ENCODE peak calls at places on chromosomes 2 and 18, in five cellular contexts. K is fibroblast of pulmonary artery, D is fibroblast of lung, N is fibroblast of the aortic adventitia, C is endodermal cell. G is an unnamed sample.

GRCh38 chr2:241088791-241089732 is 13.0 kb downstream of the MTERF4 start:
- DNase-seq in K (no peak), D (no peak), N (no peak), C (no peak), G (no peak)

GRCh38 chr2:191222507-191222906 is 22.7 kb upstream of the MYO1B start:
- DNase-seq in K (peak; percentile 36), D (no peak), N (peak; percentile 75), C (no peak), G (no peak)

GRCh38 chr18:26089247-26090129 is 925 bp downstream of the SS18 start:
- DNase-seq in K (peak; percentile 46), D (peak; percentile 49), N (peak; percentile 48), C (no peak), G (peak; percentile 16)

GRCh38 chr2:32947484-32948143 is 861 bp downstream of the LTBP1 start:
- DNase-seq in K (peak; percentile 58), D (peak; percentile 62), N (peak; percentile 59), C (peak; percentile 89), G (no peak)

GRCh38 chr2:129699781-129700573 is 279.5 kb upstream of the RAB6C start:
- DNase-seq in K (no peak), D (no peak), N (no peak), C (no peak), G (no peak)

GRCh38 chr2:195674491-195675226 is 17.6 kb downstream of the SLC39A10 start:
- DNase-seq in K (peak; percentile 37), D (peak; percentile 44), N (peak; percentile 18), C (no peak), G (no peak)

GRCh38 chr18:12048827-12049175 is 44.8 kb upstream of the ANKRD62 start:
- DNase-seq in K (peak; percentile 35), D (peak; percentile 63), N (peak; percentile 57), C (no peak), G (no peak)

GRCh38 chr18:9684901-9685738 is 23.0 kb upstream of the RAB31 start:
- DNase-seq in K (peak; percentile 72), D (peak; percentile 77), N (peak; percentile 77), C (no peak), G (no peak)

GRCh38 chr2:238974510-238975166 is 126.8 kb downstream of the TWIST2 start:
- DNase-seq in K (peak; percentile 94), D (peak; percentile 94), N (peak; percentile 97), C (peak; percentile 80), G (no peak)

GRCh38 chr2:47653909-47654789 is 128.8 kb upstream of the MSH6 start:
- DNase-seq in K (peak; percentile 62), D (peak; percentile 11), N (no peak), C (peak; percentile 84), G (no peak)

GRCh38 chr18:75041586-75041985 is 167.4 kb downstream of the PTGR3 start:
- DNase-seq in K (peak; percentile 46), D (peak; percentile 54), N (peak; percentile 53), C (no peak), G (no peak)

GRCh38 chr18:52341617-52342381 is 1.8 kb downstream of the DCC start:
- DNase-seq in K (peak; percentile 10), D (peak; percentile 29), N (no peak), C (peak; percentile 80), G (no peak)

GRCh38 chr18:52340466-52341378 is 725 bp downstream of the DCC start:
- DNase-seq in K (peak; percentile 2), D (peak; percentile 21), N (no peak), C (no peak), G (no peak)

GRCh38 chr18:52337286-52337685 is 2.7 kb upstream of the DCC start:
- DNase-seq in K (peak; percentile 32), D (peak; percentile 21), N (no peak), C (no peak), G (no peak)

GRCh38 chr18:52343138-52343537 is 3.1 kb downstream of the DCC start:
- DNase-seq in K (peak; percentile 1), D (peak; percentile 28), N (no peak), C (no peak), G (no peak)

GRCh38 chr18:52339891-52340371 is at the start of gene DCC:
- DNase-seq in K (peak; percentile 61), D (peak; percentile 71), N (peak; percentile 21), C (peak; percentile 88), G (no peak)
- H3K4me3 ChIP-seq in K (peak within 1 kb of the TSS; percentile 28), D (peak within 1 kb of the TSS; percentile 44), N (no peak within 1 kb of the TSS), C (peak within 1 kb of the TSS; percentile 78), G (no peak within 1 kb of the TSS)

DNA sequence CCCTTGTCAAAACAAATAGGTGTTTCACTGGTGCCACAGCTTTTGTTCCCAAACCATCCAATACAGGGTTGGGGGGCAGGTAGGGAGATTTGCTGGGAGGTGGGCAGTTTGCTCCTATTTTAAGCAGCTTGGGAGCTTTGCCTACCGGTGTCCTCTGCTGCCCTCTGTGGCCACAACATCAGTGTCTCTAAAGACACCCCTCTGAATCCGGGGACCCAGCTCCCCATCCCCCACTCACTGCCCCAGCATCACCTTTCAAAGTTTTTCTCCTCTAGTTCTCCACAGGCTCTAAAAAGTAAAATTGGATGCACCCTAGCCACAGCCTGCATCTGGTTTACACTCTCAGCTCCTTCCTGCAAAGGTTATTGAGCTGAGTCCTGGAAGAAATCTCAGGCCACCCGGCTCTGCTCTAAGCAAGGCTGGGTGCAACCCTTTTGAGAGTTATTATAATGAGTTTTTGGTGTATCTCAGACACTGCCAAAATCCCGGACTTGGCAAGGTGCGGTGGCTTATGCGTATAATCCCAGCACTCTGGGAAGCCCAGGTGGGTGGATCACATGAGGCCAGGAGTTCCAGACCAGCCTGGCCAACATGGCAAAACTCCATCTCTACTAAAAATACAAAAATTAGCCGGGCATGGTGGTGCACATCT is 2.9 kb upstream of the EPAS1 start:
- DNase-seq in K (peak; percentile 37), D (no peak), N (no peak), C (peak; percentile 81), G (no peak)
- TF ChIP-seq CTCF in K (peak; percentile 44), D (peak; percentile 30), N (peak; percentile 27), C (peak; percentile 78), G (peak; percentile 23)

DNA sequence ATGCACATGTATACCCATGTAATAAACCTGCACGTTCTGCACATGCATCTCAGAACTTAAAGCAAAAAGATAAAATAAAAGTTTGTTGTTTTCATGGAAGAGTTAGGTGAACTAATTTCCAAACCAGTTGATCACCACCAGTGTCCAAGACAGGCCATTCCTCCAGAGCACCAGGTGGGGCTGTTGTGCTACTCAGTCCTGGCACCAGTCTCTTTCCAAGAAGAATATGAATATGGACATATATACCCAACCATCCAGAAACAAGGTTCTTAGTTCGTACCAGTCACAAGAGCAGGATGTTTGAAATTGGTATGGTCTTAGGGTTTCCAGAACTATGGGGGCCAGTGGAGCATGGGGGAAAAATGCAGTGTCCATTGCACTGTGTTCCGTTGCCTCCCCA is 17.2 kb upstream of the TNP1 start:
- DNase-seq in K (peak; percentile 3), D (no peak), N (no peak), C (no peak), G (no peak)
- H3K4me3 ChIP-seq in K (no peak overlapping the region), D (no peak overlapping the region), N (no peak overlapping the region), C (no peak overlapping the region), G (no peak overlapping the region)

GRCh38 chr2:236503100-236503499 is 66.5 kb upstream of the ACKR3 start:
- DNase-seq in K (no peak), D (no peak), N (no peak), C (peak; percentile 70), G (no peak)
- TF ChIP-seq CTCF in K (no peak), D (no peak), N (peak; percentile 27), C (peak; percentile 66), G (peak; percentile 36)

GRCh38 chr2:60883896-60884295 is 2.5 kb downstream of the REL start:
- DNase-seq in K (no peak), D (no peak), N (peak; percentile 8), C (no peak), G (no peak)

GRCh38 chr2:60886962-60887361 is 5.6 kb downstream of the REL start:
- DNase-seq in K (peak; percentile 31), D (no peak), N (peak; percentile 9), C (no peak), G (no peak)

GRCh38 chr2:60885683-60886082 is 4.3 kb downstream of the REL start:
- DNase-seq in K (no peak), D (no peak), N (no peak), C (no peak), G (no peak)

GRCh38 chr2:60882971-60883753 is 1.8 kb downstream of the REL start:
- DNase-seq in K (peak; percentile 20), D (peak; percentile 31), N (peak; percentile 26), C (peak; percentile 52), G (peak; percentile 61)

GRCh38 chr2:60884795-60885194 is 3.4 kb downstream of the REL start:
- DNase-seq in K (peak; percentile 33), D (no peak), N (peak; percentile 41), C (no peak), G (no peak)
- H3K4me3 ChIP-seq in K (peak overlapping the region; percentile 82), D (no peak overlapping the region), N (peak overlapping the region; percentile 3), C (no peak overlapping the region), G (peak overlapping the region; percentile 50)

DNA sequence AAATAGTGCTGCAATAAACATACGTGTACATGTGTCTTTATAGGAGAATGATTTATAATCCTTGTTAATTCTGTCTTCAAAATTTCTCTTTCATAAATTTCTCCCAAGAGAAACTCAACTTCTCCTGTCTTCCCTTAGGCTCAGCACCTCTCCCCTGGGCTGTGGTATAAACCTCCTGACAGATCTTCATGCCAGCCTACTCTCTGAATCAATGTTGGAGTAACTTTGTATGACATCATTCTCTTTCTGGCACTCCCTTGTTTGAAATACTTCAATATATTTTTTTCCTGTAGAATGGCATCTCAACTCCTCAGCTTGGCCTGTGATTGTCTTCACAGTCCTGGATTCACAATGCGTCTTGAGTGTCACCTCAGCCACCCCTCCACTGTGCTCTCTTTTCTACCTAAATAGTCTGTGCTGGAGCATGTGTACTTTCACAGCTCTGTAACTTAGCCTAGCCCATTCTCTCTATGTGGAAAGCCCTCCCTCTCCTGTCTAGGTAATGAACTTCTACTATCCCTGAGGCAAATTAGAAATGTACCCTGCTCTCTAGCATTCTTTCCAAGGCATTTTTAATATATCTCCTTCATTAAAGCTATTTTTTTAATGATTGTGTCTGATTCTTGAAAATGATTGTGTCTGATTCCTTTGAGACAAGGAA is 649.9 kb upstream of the FANCL start:
- DNase-seq in K (no peak), D (no peak), N (no peak), C (no peak), G (no peak)
- TF ChIP-seq CTCF in K (no peak), D (no peak), N (no peak), C (peak; percentile 53), G (no peak)

DNA sequence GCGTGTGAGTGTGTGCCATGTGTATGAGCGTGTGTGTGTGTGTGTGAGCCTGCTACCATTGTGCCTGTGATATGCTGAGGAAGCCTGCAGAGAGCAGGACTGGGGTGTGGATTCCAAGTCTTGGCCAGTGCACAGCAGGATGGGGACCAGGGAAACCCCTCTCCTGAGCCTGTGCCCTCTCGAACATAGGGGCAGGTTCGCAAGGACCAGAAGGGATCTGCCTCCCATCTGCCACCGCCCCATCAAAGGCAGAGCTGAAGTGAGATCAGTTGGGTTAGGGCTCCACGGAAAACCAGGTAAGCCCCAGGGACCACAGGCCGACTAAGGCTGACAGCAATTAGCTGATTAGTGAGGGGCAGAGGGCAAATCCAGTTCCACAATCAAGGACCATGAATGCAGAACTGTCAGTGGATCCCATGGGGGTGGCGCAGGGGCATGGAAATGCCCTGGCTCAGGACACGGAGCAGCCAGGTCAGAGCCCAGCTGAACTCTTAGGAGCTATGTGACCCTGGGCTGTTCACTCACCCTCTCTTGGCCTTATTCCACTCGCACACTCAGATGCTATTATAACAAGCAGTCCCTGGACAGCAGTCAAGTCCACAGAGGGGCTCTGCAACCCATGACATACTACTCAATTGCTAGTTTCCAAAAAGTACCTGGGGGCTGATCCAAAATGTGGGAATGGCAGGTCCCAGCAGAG is 84.2 kb upstream of the ID2 start:
- DNase-seq in K (no peak), D (no peak), N (no peak), C (peak; percentile 36), G (no peak)
- H3K4me3 ChIP-seq in K (no peak overlapping the region), D (no peak overlapping the region), N (no peak overlapping the region), C (no peak overlapping the region), G (no peak overlapping the region)

G was measured in GM12864.